ENCODE peak calls at places on chromosomes 16 and 17, in seven cellular contexts. V is NCI-H1105 treated with DMSO at 0.1 percent for 48 hours, Y is nucleus accumbens, B is choroid plexus epithelial cell, U is fibroblast of gingiva, I is esophagus squamous epithelium, C is thoracic aorta. L is an unnamed sample.
A peak's percentile ranks its signal among the peaks of the same experiment; 100 is the strongest.

GRCh38 chr17:79159471-79159870 is 84.8 kb downstream of the ENGASE start:
- DNase-seq in V (no peak), Y (no peak), B (no peak), U (no peak), I (no peak), C (no peak), L (no peak)

GRCh38 chr16:58807276-58807675 is 73.2 kb upstream of the GOT2 start:
- DNase-seq in V (no peak), Y (no peak), B (no peak), U (no peak), I (no peak), C (no peak), L (no peak)

GRCh38 chr16:23149993-23150364 is 727 bp upstream of the USP31 start:
- DNase-seq in V (no peak), Y (no peak), B (no peak), U (no peak), I (no peak), C (no peak), L (no peak)

GRCh38 chr17:4678448-4679026 is 25.4 kb downstream of the PELP1 start:
- DNase-seq in V (no peak), Y (no peak), B (peak; percentile 88), U (peak; percentile 66), I (no peak), C (no peak), L (peak; percentile 27)

GRCh38 chr17:38449364-38449763 is 21.1 kb downstream of the ARHGAP23 start:
- DNase-seq in V (no peak), Y (no peak), B (no peak), U (peak; percentile 31), I (no peak), C (no peak), L (no peak)

GRCh38 chr16:47979783-47980182 is 176.0 kb downstream of the ABCC12 start:
- DNase-seq in V (no peak), Y (no peak), B (no peak), U (no peak), I (no peak), C (no peak), L (no peak)

GRCh38 chr17:15951368-15952047 is 6.6 kb downstream of the ADORA2B start:
- DNase-seq in V (no peak), Y (no peak), B (no peak), U (no peak), I (no peak), C (no peak), L (no peak)

GRCh38 chr17:79835953-79836951 is 3.0 kb downstream of the CBX4 start:
- DNase-seq in V (no peak), Y (no peak), B (no peak), U (peak; percentile 56), I (no peak), C (no peak), L (no peak)

GRCh38 chr17:8103549-8103948 is 14.8 kb downstream of the ALOXE3 start:
- DNase-seq in V (no peak), Y (no peak), B (no peak), U (no peak), I (no peak), C (no peak), L (no peak)

GRCh38 chr16:25034916-25035315 is 19.7 kb upstream of the ARHGAP17 start:
- DNase-seq in V (no peak), Y (no peak), B (no peak), U (no peak), I (no peak), C (no peak), L (no peak)

GRCh38 chr17:63378411-63379076 is 67.6 kb downstream of the CYB561 start:
- DNase-seq in V (no peak), Y (no peak), B (peak; percentile 84), U (no peak), I (no peak), C (no peak), L (no peak)

GRCh38 chr16:11583171-11583570 is 3.5 kb downstream of the LITAF start:
- DNase-seq in V (no peak), Y (no peak), B (peak; percentile 49), U (peak; percentile 28), I (no peak), C (no peak), L (no peak)

GRCh38 chr16:6667393-6667792 is 665.3 kb upstream of the RBFOX1 start:
- DNase-seq in V (no peak), Y (no peak), B (no peak), U (no peak), I (no peak), C (no peak), L (no peak)

GRCh38 chr17:5555254-5555653 is 29.1 kb downstream of the NLRP1 start:
- DNase-seq in V (no peak), Y (no peak), B (no peak), U (no peak), I (no peak), C (no peak), L (no peak)

GRCh38 chr16:10577305-10578202 is 2.8 kb downstream of the EMP2 start:
- DNase-seq in V (peak; percentile 29), Y (no peak), B (no peak), U (peak; percentile 80), I (no peak), C (no peak), L (no peak)

GRCh38 chr17:8062807-8063483 is 24.1 kb downstream of the ALOX15B start:
- DNase-seq in V (peak; percentile 89), Y (no peak), B (peak; percentile 13), U (no peak), I (no peak), C (no peak), L (no peak)

GRCh38 chr16:66913711-66914110 is 5.0 kb downstream of the CDH16 start:
- DNase-seq in V (no peak), Y (no peak), B (no peak), U (no peak), I (no peak), C (no peak), L (no peak)